ENCODE peak calls at places on chromosomes 16 and 17, in eight cellular contexts. A, F, T, M, I, X, L and Q are unnamed samples. For H3K4me1 and H3K36me3, the result is how much of the 10 kb centered on the place peaks cover.

GRCh38 chr17:36534881-36535668 is at the start of gene PIGW:
- DNase-seq in F (peak), A (peak), X (peak), T (peak), M (peak), I (peak), L (peak), Q (peak)

GRCh38 chr17:60165976-60166375 is 16.2 kb downstream of the CA4 start:
- DNase-seq in F (no peak), I (no peak), L (no peak), X (no peak), T (no peak), M (no peak), A (no peak), Q (no peak)

GRCh38 chr16:63596716-63597115 is 1525.1 kb downstream of the CDH11 start:
- DNase-seq in I (no peak), T (no peak), L (no peak), A (no peak), X (no peak), F (no peak), M (no peak), Q (no peak)

GRCh38 chr16:29141586-29142324 is 156.9 kb downstream of the LAT start:
- DNase-seq in L (no peak), T (peak), X (peak), A (no peak), M (no peak), F (no peak), I (no peak), Q (no peak)

GRCh38 chr17:71409137-71409536 is 711.7 kb upstream of the SOX9 start:
- DNase-seq in L (no peak), I (no peak), X (no peak), M (no peak), T (no peak), A (no peak), F (no peak), Q (no peak)

GRCh38 chr17:76193616-76194015 is 46.7 kb downstream of the RNF157 start:
- DNase-seq in I (no peak), A (no peak), F (no peak), X (no peak), M (no peak), T (no peak), L (no peak), Q (no peak)

GRCh38 chr17:7858487-7858832 is 657 bp downstream of the CYB5D1 start:
- DNase-seq in T (peak), M (peak), L (no peak), F (peak), A (no peak), I (peak), X (peak), Q (peak)

GRCh38 chr16:65098916-65099315 is 22.9 kb downstream of the CDH11 start:
- DNase-seq in F (no peak), L (no peak), A (no peak), X (no peak), T (no peak), M (no peak), I (no peak), Q (no peak)

GRCh38 chr17:7014995-7015586 is 2.7 kb downstream of the RNASEK start:
- DNase-seq in F (no peak), I (no peak), T (peak), L (peak), X (no peak), M (no peak), A (peak), Q (no peak)

GRCh38 chr17:41972571-41973411 is 6.2 kb downstream of the CNP start:
- DNase-seq in I (peak), X (no peak), T (peak), A (no peak), F (peak), L (no peak), M (no peak), Q (no peak)

GRCh38 chr17:7328840-7329359 is at the start of gene NEURL4:
- DNase-seq in A (no peak), X (no peak), F (no peak), M (no peak), I (no peak), T (peak), L (no peak), Q (peak)

GRCh38 chr16:85361441-85362118 is 249.3 kb upstream of the CIBAR2 start:
- DNase-seq in X (no peak), A (no peak), L (no peak), I (no peak), F (no peak), M (no peak), T (no peak), Q (no peak)

GRCh38 chr16:82033683-82034300 is 1.3 kb upstream of the HSD17B2 start:
- DNase-seq in T (no peak), X (no peak), I (no peak), M (no peak), L (no peak), A (no peak), F (no peak), Q (no peak)

GRCh38 chr17:78678220-78678554 is 101.0 kb upstream of the DNAH17 start:
- DNase-seq in A (no peak), X (no peak), I (no peak), T (no peak), M (no peak), L (no peak), F (peak), Q (no peak)

GRCh38 chr16:56425439-56425832 is at the start of gene AMFR:
- DNase-seq in T (peak), L (peak), F (peak), I (peak), M (peak), X (peak), A (peak), Q (peak)

GRCh38 chr17:28328325-28328724 is 6.9 kb downstream of the IFT20 start:
- DNase-seq in T (no peak), I (no peak), A (no peak), X (peak), M (no peak), L (no peak), F (no peak), Q (no peak)

GRCh38 chr16:632486-633335 is 1.9 kb downstream of the WFIKKN1 start:
- DNase-seq in A (no peak), I (no peak), T (no peak), F (no peak), L (no peak), M (no peak), X (no peak), Q (no peak)

GRCh38 chr16:2019500-2019899 is at the start of gene NPW:
- DNase-seq in L (no peak), A (no peak), T (no peak), M (no peak), I (no peak), X (no peak), F (no peak), Q (no peak)

GRCh38 chr16:61897657-61898056 is 138.6 kb downstream of the CDH8 start:
- DNase-seq in T (no peak), F (no peak), M (no peak), A (no peak), I (no peak), L (no peak), X (no peak), Q (no peak)

GRCh38 chr16:12057276-12057675 is 80.7 kb downstream of the SNX29 start:
- DNase-seq in L (no peak), T (no peak), M (no peak), X (peak), A (no peak), I (no peak), F (peak), Q (peak)

GRCh38 chr16:27231692-27232060 is 28.4 kb downstream of the KDM8 start:
- DNase-seq in L (no peak), A (no peak), I (no peak), T (peak), X (no peak), M (no peak), F (no peak), Q (peak)

DNA sequence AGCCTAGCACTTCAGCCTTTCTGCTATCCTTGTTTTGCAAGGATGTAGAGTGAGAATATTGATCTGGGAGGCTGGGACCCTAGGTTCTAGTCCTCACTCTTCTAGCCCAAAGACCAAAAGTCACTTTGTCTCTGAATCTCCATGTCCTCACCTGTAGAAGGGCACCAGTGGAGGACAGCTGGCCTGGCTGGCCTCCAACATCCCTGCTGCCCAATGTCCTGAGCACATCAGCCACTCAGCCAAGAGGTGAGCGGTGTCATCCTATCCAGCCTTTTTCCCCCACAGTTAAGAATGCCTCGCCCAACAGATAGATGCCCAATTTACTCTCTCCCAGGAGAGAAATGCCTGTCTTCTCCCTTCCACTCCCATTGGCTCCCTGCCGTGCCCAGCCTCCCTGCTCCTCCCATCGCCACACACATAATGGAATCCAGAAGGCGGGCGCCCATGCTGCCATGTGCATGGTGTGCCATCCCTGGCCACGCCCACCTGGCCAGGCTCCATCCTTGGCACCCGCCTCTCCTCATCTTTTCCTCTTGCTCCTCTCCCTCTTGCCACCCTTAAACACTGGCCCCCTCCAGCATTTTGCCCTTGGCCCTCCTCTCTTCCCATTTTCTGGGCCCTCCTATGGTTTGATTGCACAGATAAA is 157.3 kb upstream of the SDK2 start:
- DNase-seq in T (no peak), F (no peak), M (no peak), X (no peak), L (no peak), A (no peak), I (no peak), Q (no peak)
- H3K4me1 ChIP-seq in T (under half), F (under half), M (under half), X (under half), L (under half), A (under half), I (under half), Q (under half)

DNA sequence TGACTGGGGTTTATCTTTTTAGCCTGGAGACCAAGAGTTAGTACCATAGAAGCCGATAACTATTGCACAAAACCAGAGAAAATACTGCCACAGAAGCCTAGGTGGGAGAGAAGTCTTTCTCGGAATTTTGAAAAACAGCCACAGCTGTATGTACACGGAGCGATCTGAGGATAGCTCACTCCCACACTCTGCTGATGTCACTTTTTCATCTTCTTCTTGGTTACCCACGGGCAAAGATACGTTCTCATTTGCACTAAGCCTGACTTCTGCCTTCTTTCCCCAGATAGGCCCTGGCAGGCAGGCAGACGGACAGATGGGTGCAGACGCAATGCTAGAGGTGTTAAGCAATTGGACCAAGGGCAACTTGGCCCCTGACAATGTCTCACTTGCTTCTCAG is 9.1 kb upstream of the CBX4 start:
- DNase-seq in T (no peak), I (no peak), M (no peak), X (no peak), F (no peak), L (no peak), A (no peak), Q (no peak)
- H3K36me3 ChIP-seq in T (under half), I (under half), M (under half), X (under half), F (under half), L (under half), A (under half), Q (under half)

DNA sequence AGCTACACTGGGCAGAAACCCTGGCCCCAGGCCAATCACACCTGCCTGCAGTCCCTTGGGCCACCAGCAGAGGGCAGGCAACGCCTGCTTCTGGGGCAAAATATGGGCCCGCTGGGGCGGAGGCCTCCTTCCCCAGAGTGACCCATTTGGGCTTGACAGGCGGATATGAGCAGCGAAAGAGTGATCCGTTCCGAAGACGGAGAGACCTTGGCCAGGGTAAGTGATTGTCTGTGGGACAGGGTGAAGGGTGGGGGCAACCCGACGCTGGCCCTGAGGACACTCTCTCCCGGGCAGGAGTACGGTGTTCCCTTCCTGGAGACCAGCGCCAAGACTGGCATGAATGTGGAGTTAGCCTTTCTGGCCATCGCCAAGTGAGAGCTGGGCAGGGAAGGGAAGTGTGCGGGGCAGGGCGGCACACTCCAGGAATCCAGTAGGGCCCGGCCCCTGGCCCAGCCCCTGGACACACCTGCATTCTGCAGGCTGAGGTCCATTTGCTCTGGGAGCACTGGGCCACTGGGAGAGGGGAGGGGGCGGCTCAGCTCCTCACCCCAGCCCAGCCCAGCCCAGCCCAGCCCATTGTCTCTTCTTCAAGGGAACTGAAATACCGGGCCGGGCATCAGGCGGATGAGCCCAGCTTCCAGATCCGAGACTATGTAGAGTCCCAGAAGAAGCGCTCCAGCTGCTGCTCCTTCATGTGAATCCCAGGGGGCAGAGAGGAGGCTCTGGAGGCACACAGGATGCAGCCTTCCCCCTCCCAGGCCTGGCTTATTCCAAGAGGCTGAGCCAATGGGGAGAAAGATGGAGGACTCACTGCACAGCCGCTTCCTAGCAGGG is 3.5 kb upstream of the NHERF1 start:
- DNase-seq in T (peak), I (peak), F (peak), L (peak), M (peak), X (peak), A (peak), Q (peak)
- H3K4me3 ChIP-seq in T (peak), I (no peak), F (peak), L (no peak), M (no peak), X (no peak), A (peak), Q (no peak)

GRCh38 chr16:4386452-4386813 is 14.8 kb downstream of the VASN start:
- DNase-seq in I (no peak), F (no peak), X (no peak), T (peak), M (no peak), L (no peak), A (no peak), Q (peak)
- H3K4me1 ChIP-seq in I (under half), F (under half), X (under half), T (half or more), M (under half), L (under half), A (under half), Q (under half)

GRCh38 chr16:19701091-19701490 is 16.9 kb downstream of the KNOP1 start:
- DNase-seq in T (no peak), I (no peak), M (no peak), L (no peak), X (no peak), A (no peak), F (no peak), Q (no peak)

GRCh38 chr16:19705843-19706242 is 12.2 kb downstream of the KNOP1 start:
- DNase-seq in T (no peak), L (no peak), F (no peak), I (no peak), M (no peak), X (peak), A (no peak), Q (no peak)

GRCh38 chr16:19705131-19705501 is 12.9 kb downstream of the KNOP1 start:
- DNase-seq in T (no peak), I (no peak), L (no peak), M (no peak), X (peak), A (no peak), F (no peak), Q (no peak)

GRCh38 chr16:19704321-19705130 is 13.5 kb downstream of the KNOP1 start:
- DNase-seq in T (no peak), L (no peak), A (no peak), X (peak), F (peak), M (no peak), I (no peak), Q (peak)

GRCh38 chr16:19703218-19703617 is 14.8 kb downstream of the KNOP1 start:
- DNase-seq in T (no peak), F (no peak), L (no peak), A (no peak), M (no peak), X (no peak), I (no peak), Q (no peak)
- H3K36me3 ChIP-seq in T (half or more), F (half or more), L (under half), A (under half), M (under half), X (under half), I (under half), Q (under half)

GRCh38 chr17:67390646-67391480 is 13.8 kb downstream of the PITPNC1 start:
- DNase-seq in X (no peak), A (peak), I (peak), L (peak), T (peak), M (no peak), F (no peak), Q (peak)
- H3K4me3 ChIP-seq in X (no peak), A (peak), I (peak), L (peak), T (no peak), M (no peak), F (no peak), Q (no peak)

DNA sequence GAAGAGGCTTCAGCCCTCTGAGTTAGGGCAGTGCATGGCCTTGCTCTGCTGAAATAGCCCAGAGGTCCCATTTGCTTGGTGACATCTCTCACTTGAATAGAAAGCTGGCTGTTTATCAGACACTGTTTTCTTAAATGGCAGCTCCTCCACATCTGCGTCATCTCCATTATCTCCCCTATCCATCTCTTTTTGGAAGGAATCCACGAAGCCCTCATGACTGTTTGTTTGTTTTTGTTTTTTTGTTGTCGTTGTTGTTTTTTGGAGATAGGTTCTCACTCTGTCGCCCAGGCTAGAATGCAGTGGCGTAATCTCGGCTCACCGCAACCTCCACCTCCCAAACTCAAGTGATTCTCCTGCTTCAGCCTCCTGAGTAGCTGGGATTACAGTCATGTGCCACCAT is 16.6 kb downstream of the NAA60 start:
- DNase-seq in A (no peak), T (no peak), F (no peak), L (no peak), I (no peak), M (no peak), X (no peak), Q (no peak)
- H3K4me1 ChIP-seq in A (under half), T (half or more), F (half or more), L (half or more), I (under half), M (under half), X (under half), Q (under half)

DNA sequence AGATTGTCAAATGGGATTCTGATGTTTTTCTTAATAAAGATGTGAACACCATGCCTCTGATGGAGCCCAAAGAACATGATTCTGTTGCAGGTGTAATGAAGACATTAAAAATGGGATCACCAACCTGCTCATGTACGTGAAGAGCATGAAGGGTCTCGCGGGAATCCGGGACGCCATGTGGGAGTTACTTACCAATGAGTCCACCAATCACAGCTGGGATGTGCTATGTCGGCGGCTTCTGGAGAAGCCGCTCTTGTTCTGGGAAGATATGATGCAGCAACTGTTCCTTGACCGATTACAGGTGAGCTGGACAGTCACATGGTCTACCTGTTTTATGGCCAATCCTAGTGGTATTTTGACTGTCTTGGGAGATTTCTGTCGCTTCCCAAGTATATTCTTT is 7.6 kb downstream of the COG1 start:
- DNase-seq in A (no peak), M (no peak), L (no peak), F (no peak), I (no peak), X (no peak), T (peak), Q (no peak)
- H3K36me3 ChIP-seq in A (half or more), M (under half), L (half or more), F (half or more), I (under half), X (half or more), T (half or more), Q (half or more)